ENCODE peak calls at places on chromosomes 13 and 19, in five cellular contexts. One of them, this sample, is unnamed.

GRCh38 chr19:42074513-42075363 is 1.2 kb upstream of the ZNF574 start:
- DNase-seq in AG09309: no peak
- DNase-seq in Caco-2: peak; percentile 53
- DNase-seq in bronchial epithelial cell: no peak
- DNase-seq in brain microvascular endothelial cell: no peak
- DNase-seq in this sample: no peak

GRCh38 chr19:35710784-35711723 is 6.7 kb downstream of the ZBTB32 start:
- DNase-seq in AG09309: no peak
- DNase-seq in Caco-2: no peak
- DNase-seq in bronchial epithelial cell: no peak
- DNase-seq in brain microvascular endothelial cell: no peak
- DNase-seq in this sample: no peak

GRCh38 chr13:41691276-41691675 is 233.9 kb downstream of the RGCC start:
- DNase-seq in AG09309: no peak
- DNase-seq in Caco-2: no peak
- DNase-seq in bronchial epithelial cell: peak; percentile 38
- DNase-seq in brain microvascular endothelial cell: no peak
- DNase-seq in this sample: no peak

GRCh38 chr19:38307076-38307475 is 3.0 kb downstream of the C19orf33 start:
- DNase-seq in AG09309: no peak
- DNase-seq in Caco-2: no peak
- DNase-seq in bronchial epithelial cell: no peak
- DNase-seq in brain microvascular endothelial cell: no peak
- DNase-seq in this sample: no peak

GRCh38 chr13:27012482-27013197 is 159.0 kb downstream of the USP12 start:
- DNase-seq in AG09309: peak; percentile 59
- DNase-seq in Caco-2: no peak
- DNase-seq in bronchial epithelial cell: peak; percentile 89
- DNase-seq in brain microvascular endothelial cell: no peak
- DNase-seq in this sample: peak; percentile 66

GRCh38 chr13:90485441-90485840 is 862.0 kb upstream of the MIR17HG start:
- DNase-seq in AG09309: peak; percentile 90
- DNase-seq in Caco-2: no peak
- DNase-seq in bronchial epithelial cell: peak; percentile 68
- DNase-seq in brain microvascular endothelial cell: peak; percentile 59
- DNase-seq in this sample: peak; percentile 88

GRCh38 chr19:33447336-33448158 is 74.0 kb downstream of the CEBPG start:
- DNase-seq in AG09309: no peak
- DNase-seq in Caco-2: no peak
- DNase-seq in bronchial epithelial cell: no peak
- DNase-seq in brain microvascular endothelial cell: no peak
- DNase-seq in this sample: no peak

GRCh38 chr19:41415154-41415571 is 12.0 kb downstream of the B3GNT8 start:
- DNase-seq in AG09309: no peak
- DNase-seq in Caco-2: no peak
- DNase-seq in bronchial epithelial cell: no peak
- DNase-seq in brain microvascular endothelial cell: no peak
- DNase-seq in this sample: no peak

GRCh38 chr19:49677232-49677881 is at the start of gene PRMT1:
- DNase-seq in AG09309: no peak
- DNase-seq in Caco-2: peak; percentile 70
- DNase-seq in bronchial epithelial cell: no peak
- DNase-seq in brain microvascular endothelial cell: no peak
- DNase-seq in this sample: no peak
- TF ChIP-seq CTCF in AG09309: no peak
- TF ChIP-seq CTCF in Caco-2: no peak
- TF ChIP-seq CTCF in bronchial epithelial cell: no peak
- TF ChIP-seq CTCF in brain microvascular endothelial cell: no peak
- TF ChIP-seq CTCF in this sample: no peak

GRCh38 chr19:513368-514165 is 6.3 kb downstream of the TPGS1 start:
- DNase-seq in AG09309: no peak
- DNase-seq in Caco-2: no peak
- DNase-seq in bronchial epithelial cell: no peak
- DNase-seq in brain microvascular endothelial cell: no peak
- DNase-seq in this sample: no peak

GRCh38 chr19:512548-513365 is 5.5 kb downstream of the TPGS1 start:
- DNase-seq in AG09309: no peak
- DNase-seq in Caco-2: no peak
- DNase-seq in bronchial epithelial cell: no peak
- DNase-seq in brain microvascular endothelial cell: no peak
- DNase-seq in this sample: no peak

GRCh38 chr19:511101-511841 is 4.0 kb downstream of the TPGS1 start:
- DNase-seq in AG09309: no peak
- DNase-seq in Caco-2: no peak
- DNase-seq in bronchial epithelial cell: peak; percentile 64
- DNase-seq in brain microvascular endothelial cell: no peak
- DNase-seq in this sample: no peak

GRCh38 chr19:508204-509150 is 1.2 kb downstream of the TPGS1 start:
- DNase-seq in AG09309: no peak
- DNase-seq in Caco-2: no peak
- DNase-seq in bronchial epithelial cell: no peak
- DNase-seq in brain microvascular endothelial cell: no peak
- DNase-seq in this sample: no peak

DNA sequence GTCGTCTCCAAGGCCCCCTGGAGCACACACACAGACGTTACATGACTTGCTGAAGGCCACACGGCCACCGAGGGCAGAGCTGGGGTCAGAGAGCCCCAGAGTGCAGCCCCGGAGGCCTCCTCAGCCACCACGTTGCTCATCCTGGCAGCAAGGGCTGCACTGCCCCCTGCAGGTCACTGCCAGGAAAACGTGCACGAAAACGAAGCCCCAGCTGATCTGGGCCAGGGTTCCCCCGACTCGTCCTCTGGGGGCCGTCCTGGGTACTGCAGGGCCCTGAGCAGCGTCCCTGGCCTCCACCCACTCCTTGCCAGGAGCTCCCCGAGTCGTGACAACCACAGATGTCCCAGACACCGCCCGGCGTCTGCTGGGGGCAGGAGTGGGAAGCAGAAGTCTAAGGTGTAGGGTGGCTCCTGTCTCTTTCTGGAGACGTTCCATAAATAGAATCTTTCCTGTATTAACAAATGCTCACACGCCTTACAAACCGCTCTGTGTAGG is 3.4 kb downstream of the TPGS1 start:
- DNase-seq in AG09309: no peak
- DNase-seq in Caco-2: peak; percentile 86
- DNase-seq in bronchial epithelial cell: peak; percentile 59
- DNase-seq in brain microvascular endothelial cell: peak; percentile 84
- DNase-seq in this sample: no peak
- H3K4me3 ChIP-seq in AG09309: no peak overlapping the region
- H3K4me3 ChIP-seq in Caco-2: no peak overlapping the region
- H3K4me3 ChIP-seq in bronchial epithelial cell: no peak overlapping the region
- H3K4me3 ChIP-seq in brain microvascular endothelial cell: no peak overlapping the region
- H3K4me3 ChIP-seq in this sample: no peak overlapping the region

GRCh38 chr13:76885203-76886004 is 801 bp downstream of the KCTD12 start:
- DNase-seq in AG09309: no peak
- DNase-seq in Caco-2: peak; percentile 55
- DNase-seq in bronchial epithelial cell: peak; percentile 59
- DNase-seq in brain microvascular endothelial cell: peak; percentile 67
- DNase-seq in this sample: peak; percentile 17
- TF ChIP-seq CTCF in AG09309: peak; percentile 44
- TF ChIP-seq CTCF in Caco-2: peak; percentile 40
- TF ChIP-seq CTCF in bronchial epithelial cell: peak; percentile 63
- TF ChIP-seq CTCF in brain microvascular endothelial cell: peak; percentile 65
- TF ChIP-seq CTCF in this sample: peak; percentile 45

GRCh38 chr13:75055296-75055695 is 426.7 kb downstream of the TBC1D4 start:
- DNase-seq in AG09309: no peak
- DNase-seq in Caco-2: no peak
- DNase-seq in bronchial epithelial cell: peak; percentile 40
- DNase-seq in brain microvascular endothelial cell: no peak
- DNase-seq in this sample: no peak
- H3K4me3 ChIP-seq in AG09309: no peak overlapping the region
- H3K4me3 ChIP-seq in Caco-2: no peak overlapping the region
- H3K4me3 ChIP-seq in bronchial epithelial cell: no peak overlapping the region
- H3K4me3 ChIP-seq in brain microvascular endothelial cell: no peak overlapping the region
- H3K4me3 ChIP-seq in this sample: no peak overlapping the region

GRCh38 chr19:58182989-58183821 is at the start of gene ZNF274:
- DNase-seq in AG09309: peak; percentile 77
- DNase-seq in Caco-2: peak; percentile 96
- DNase-seq in bronchial epithelial cell: peak; percentile 89
- DNase-seq in brain microvascular endothelial cell: peak; percentile 89
- DNase-seq in this sample: peak; percentile 68

GRCh38 chr19:58183822-58184215 is 958 bp downstream of the ZNF274 start:
- DNase-seq in AG09309: no peak
- DNase-seq in Caco-2: no peak
- DNase-seq in bronchial epithelial cell: no peak
- DNase-seq in brain microvascular endothelial cell: no peak
- DNase-seq in this sample: no peak

GRCh38 chr19:58182577-58182988 is 278 bp upstream of the ZNF274 start:
- DNase-seq in AG09309: peak; percentile 59
- DNase-seq in Caco-2: no peak
- DNase-seq in bronchial epithelial cell: no peak
- DNase-seq in brain microvascular endothelial cell: peak; percentile 93
- DNase-seq in this sample: no peak

DNA sequence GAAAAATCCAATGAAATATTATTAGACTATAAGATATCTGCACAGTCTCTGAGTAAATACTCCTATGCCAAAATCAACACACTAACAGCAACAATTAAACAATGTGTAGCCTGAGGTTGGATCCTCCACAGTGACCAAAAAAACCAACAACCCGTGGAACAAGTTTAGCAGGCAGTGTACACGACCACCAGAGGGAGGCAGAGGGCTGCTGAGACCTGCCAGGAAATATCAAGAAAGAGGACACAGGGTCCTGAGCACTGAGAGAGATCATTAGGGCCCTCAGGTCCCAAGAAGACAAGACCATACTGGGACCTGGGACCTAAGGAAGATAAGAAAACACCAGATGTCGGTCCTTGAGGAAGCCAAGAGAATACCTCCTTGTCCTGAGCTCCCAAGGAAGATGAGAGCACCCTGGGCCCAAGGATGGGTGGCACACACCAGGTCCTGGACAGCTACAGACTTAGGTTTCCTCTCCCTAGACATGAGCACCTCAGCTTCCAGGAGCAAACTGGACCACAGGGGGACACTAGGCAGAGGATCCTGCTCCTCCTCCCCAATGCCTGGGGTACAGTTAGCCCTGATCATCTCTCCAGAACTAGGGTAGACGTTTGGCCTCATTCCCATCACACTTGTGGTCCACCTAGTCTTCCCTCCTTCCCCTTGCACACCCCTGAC is 822 bp upstream of the ZNF274 start:
- DNase-seq in AG09309: no peak
- DNase-seq in Caco-2: peak; percentile 70
- DNase-seq in bronchial epithelial cell: peak; percentile 20
- DNase-seq in brain microvascular endothelial cell: peak; percentile 39
- DNase-seq in this sample: no peak
- TF ChIP-seq CTCF in AG09309: peak; percentile 44
- TF ChIP-seq CTCF in Caco-2: peak; percentile 52
- TF ChIP-seq CTCF in bronchial epithelial cell: peak; percentile 55
- TF ChIP-seq CTCF in brain microvascular endothelial cell: peak; percentile 73
- TF ChIP-seq CTCF in this sample: peak; percentile 49

GRCh38 chr19:2180114-2180513 is 16.4 kb downstream of the DOT1L start:
- DNase-seq in AG09309: no peak
- DNase-seq in Caco-2: no peak
- DNase-seq in bronchial epithelial cell: no peak
- DNase-seq in brain microvascular endothelial cell: no peak
- DNase-seq in this sample: no peak
- H3K4me3 ChIP-seq in AG09309: no peak overlapping the region
- H3K4me3 ChIP-seq in Caco-2: no peak overlapping the region
- H3K4me3 ChIP-seq in bronchial epithelial cell: no peak overlapping the region
- H3K4me3 ChIP-seq in brain microvascular endothelial cell: no peak overlapping the region
- H3K4me3 ChIP-seq in this sample: no peak overlapping the region

GRCh38 chr19:16441661-16442071 is 30.1 kb downstream of the EPS15L1 start:
- DNase-seq in AG09309: no peak
- DNase-seq in Caco-2: peak; percentile 72
- DNase-seq in bronchial epithelial cell: no peak
- DNase-seq in brain microvascular endothelial cell: no peak
- DNase-seq in this sample: no peak
- TF ChIP-seq CTCF in AG09309: peak; percentile 39
- TF ChIP-seq CTCF in Caco-2: peak; percentile 71
- TF ChIP-seq CTCF in bronchial epithelial cell: peak; percentile 63
- TF ChIP-seq CTCF in brain microvascular endothelial cell: peak; percentile 73
- TF ChIP-seq CTCF in this sample: peak; percentile 74

GRCh38 chr19:7691497-7691896 is 10.4 kb downstream of the FCER2 start:
- DNase-seq in AG09309: no peak
- DNase-seq in Caco-2: no peak
- DNase-seq in bronchial epithelial cell: no peak
- DNase-seq in brain microvascular endothelial cell: no peak
- DNase-seq in this sample: no peak

GRCh38 chr19:7690779-7691258 is 10.2 kb downstream of the TRAPPC5 start:
- DNase-seq in AG09309: no peak
- DNase-seq in Caco-2: no peak
- DNase-seq in bronchial epithelial cell: no peak
- DNase-seq in brain microvascular endothelial cell: no peak
- DNase-seq in this sample: no peak

GRCh38 chr19:7687177-7687576 is 6.5 kb downstream of the TRAPPC5 start:
- DNase-seq in AG09309: no peak
- DNase-seq in Caco-2: no peak
- DNase-seq in bronchial epithelial cell: no peak
- DNase-seq in brain microvascular endothelial cell: no peak
- DNase-seq in this sample: no peak

GRCh38 chr19:7685546-7686445 is 5.2 kb downstream of the TRAPPC5 start:
- DNase-seq in AG09309: no peak
- DNase-seq in Caco-2: peak; percentile 16
- DNase-seq in bronchial epithelial cell: no peak
- DNase-seq in brain microvascular endothelial cell: no peak
- DNase-seq in this sample: no peak

DNA sequence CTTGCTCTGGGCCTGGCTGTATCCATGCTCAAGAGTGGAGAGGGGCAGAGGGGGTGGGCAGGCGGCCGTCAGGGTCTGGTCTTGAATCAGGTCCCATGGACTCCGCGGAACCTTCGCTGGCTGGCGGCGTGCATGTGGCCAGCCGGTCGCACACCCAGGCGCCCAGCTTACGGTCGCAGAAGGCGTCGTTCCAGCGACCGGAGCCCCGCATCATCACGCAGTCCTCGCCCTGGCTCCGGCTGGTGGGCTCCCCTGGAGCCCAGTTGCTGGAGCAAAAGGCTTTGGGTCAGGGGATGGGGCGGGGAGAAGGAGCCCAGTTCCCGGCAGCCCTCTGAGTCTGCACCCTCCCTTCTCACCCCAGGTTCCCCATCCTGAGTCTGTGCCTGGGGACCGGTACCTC is 8.5 kb downstream of the TRAPPC5 start:
- DNase-seq in AG09309: no peak
- DNase-seq in Caco-2: no peak
- DNase-seq in bronchial epithelial cell: no peak
- DNase-seq in brain microvascular endothelial cell: no peak
- DNase-seq in this sample: no peak
- H3K4me3 ChIP-seq in AG09309: no peak overlapping the region
- H3K4me3 ChIP-seq in Caco-2: no peak overlapping the region
- H3K4me3 ChIP-seq in bronchial epithelial cell: no peak overlapping the region
- H3K4me3 ChIP-seq in brain microvascular endothelial cell: no peak overlapping the region
- H3K4me3 ChIP-seq in this sample: no peak overlapping the region

DNA sequence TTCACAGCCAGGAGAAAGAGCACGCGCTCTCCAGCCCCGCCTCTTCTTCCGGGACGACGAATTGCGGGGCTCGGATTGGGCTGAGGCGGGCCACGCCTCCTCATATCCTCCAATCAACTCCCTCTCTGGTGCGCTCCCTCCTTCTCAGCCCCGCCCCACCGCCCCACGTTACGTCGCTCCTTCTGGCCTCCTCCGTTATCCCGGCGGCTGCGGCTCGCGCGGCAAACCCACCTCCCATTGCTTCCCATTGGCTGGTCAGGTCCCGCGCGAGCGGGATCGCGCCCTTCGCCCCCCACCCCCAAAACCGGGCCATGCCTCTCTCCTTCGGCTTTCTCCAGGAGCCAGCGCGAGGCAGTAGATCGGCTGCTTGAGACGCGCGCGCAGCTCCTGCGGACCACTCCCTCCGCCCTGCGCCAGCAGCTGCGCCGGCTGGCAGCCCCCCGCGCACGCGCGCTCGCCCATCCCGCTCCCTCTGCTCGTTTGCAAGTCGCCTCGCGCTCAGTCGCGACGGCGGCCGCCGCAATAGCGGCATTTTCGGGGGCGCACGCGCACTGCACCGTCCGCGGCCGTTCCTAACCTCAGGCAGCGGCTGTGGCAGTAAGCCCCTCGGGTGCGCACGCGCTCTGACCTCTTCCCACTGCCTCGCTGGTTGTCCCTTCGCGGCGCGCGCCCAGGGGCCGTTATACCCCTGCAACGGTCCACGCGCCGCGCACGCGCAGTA is 512 bp upstream of the ARHGAP35 start:
- DNase-seq in AG09309: peak; percentile 91
- DNase-seq in Caco-2: peak; percentile 99
- DNase-seq in bronchial epithelial cell: peak; percentile 92
- DNase-seq in brain microvascular endothelial cell: peak; percentile 99
- DNase-seq in this sample: peak; percentile 92
- TF ChIP-seq CTCF in AG09309: no peak
- TF ChIP-seq CTCF in Caco-2: no peak
- TF ChIP-seq CTCF in bronchial epithelial cell: no peak
- TF ChIP-seq CTCF in brain microvascular endothelial cell: no peak
- TF ChIP-seq CTCF in this sample: no peak

This sample was measured in retinal pigment epithelial cell.